ENCODE peak calls at places on chromosome 20, in nine cellular contexts. L is EH; N is A172; Q is upper lobe of right lung; Y is activated CD8-positive, alpha-beta memory T cell treated with anti-CD3 and anti-CD28 coated beads, Interleukin-2, amount 50 U/mL, for 4 hours; R is left colon; K is activated T-helper 1 cell treated with anti-CD3 and anti-CD28 coated beads, Interleukin-2, amount 50 U/mL, for 16 hours; Z is endothelial cell; D is right lobe of liver. U is an unnamed sample.

GRCh38 chr20:53883098-53883762 is 187.2 kb downstream of the BCAS1 start:
- DNase-seq in L (peak), N (peak), Q (no peak), Y (peak), R (no peak), K (no peak), Z (no peak), D (no peak), U (no peak)

GRCh38 chr20:63501818-63502670 is 3.2 kb upstream of the EEF1A2 start:
- DNase-seq in L (peak), N (no peak), Q (no peak), Y (no peak), R (no peak), K (no peak), Z (no peak), D (no peak), U (no peak)

GRCh38 chr20:11814276-11814675 is 103.4 kb upstream of the BTBD3 start:
- DNase-seq in L (peak), N (peak), Q (no peak), Y (no peak), R (no peak), K (no peak), Z (no peak), D (no peak), U (no peak)

GRCh38 chr20:46681032-46681854 is 8.0 kb downstream of the TP53RK start:
- DNase-seq in L (peak), N (peak), Q (no peak), Y (peak), R (peak), K (peak), Z (peak), D (peak), U (peak)

GRCh38 chr20:63321148-63321831 is 28.3 kb downstream of the COL20A1 start:
- DNase-seq in L (peak), N (peak), Q (peak), Y (peak), R (no peak), K (no peak), Z (no peak), D (peak), U (no peak)

GRCh38 chr20:51380401-51381385 is 161.8 kb downstream of the NFATC2 start:
- DNase-seq in L (no peak), N (no peak), Q (peak), Y (no peak), R (no peak), K (no peak), Z (no peak), D (no peak), U (no peak)

GRCh38 chr20:3798908-3799248 is 2.8 kb downstream of the CDC25B start:
- DNase-seq in L (no peak), N (no peak), Q (no peak), Y (no peak), R (no peak), K (no peak), Z (no peak), D (no peak), U (no peak)

GRCh38 chr20:3461911-3462677 is 8.7 kb upstream of the ATRN start:
- DNase-seq in L (peak), N (no peak), Q (no peak), Y (no peak), R (no peak), K (no peak), Z (no peak), D (no peak), U (no peak)

GRCh38 chr20:2143594-2143993 is 42.0 kb downstream of the STK35 start:
- DNase-seq in L (no peak), N (no peak), Q (no peak), Y (no peak), R (no peak), K (no peak), Z (no peak), D (no peak), U (no peak)

GRCh38 chr20:38441916-38442315 is 6.8 kb upstream of the SNHG17 start:
- DNase-seq in L (no peak), N (no peak), Q (no peak), Y (no peak), R (no peak), K (no peak), Z (no peak), D (no peak), U (no peak)

GRCh38 chr20:54291339-54292060 is 83.6 kb downstream of the PFDN4 start:
- DNase-seq in L (no peak), N (no peak), Q (no peak), Y (no peak), R (no peak), K (no peak), Z (no peak), D (no peak), U (no peak)

GRCh38 chr20:52103469-52103910 is 88.1 kb downstream of the ZFP64 start:
- DNase-seq in L (peak), N (no peak), Q (peak), Y (no peak), R (peak), K (no peak), Z (peak), D (no peak), U (no peak)

GRCh38 chr20:48823960-48824497 is 3.8 kb downstream of the PREX1 start:
- DNase-seq in L (peak), N (peak), Q (no peak), Y (peak), R (no peak), K (no peak), Z (no peak), D (no peak), U (peak)

GRCh38 chr20:57998981-57999464 is 229.4 kb downstream of the ANKRD60 start:
- DNase-seq in L (no peak), N (no peak), Q (no peak), Y (no peak), R (no peak), K (no peak), Z (no peak), D (no peak), U (no peak)

GRCh38 chr20:53284141-53285055 is 309.2 kb downstream of the ZNF217 start:
- DNase-seq in L (no peak), N (no peak), Q (no peak), Y (no peak), R (no peak), K (no peak), Z (no peak), D (no peak), U (no peak)

GRCh38 chr20:45459606-45460005 is 9.9 kb upstream of the WFDC2 start:
- DNase-seq in L (no peak), N (no peak), Q (no peak), Y (no peak), R (no peak), K (no peak), Z (no peak), D (no peak), U (no peak)

GRCh38 chr20:31684153-31685003 is 38.3 kb downstream of the BCL2L1 start:
- DNase-seq in L (no peak), N (no peak), Q (no peak), Y (no peak), R (no peak), K (no peak), Z (no peak), D (no peak), U (no peak)

GRCh38 chr20:35129647-35130069 is 17.5 kb downstream of the EDEM2 start:
- DNase-seq in L (peak), N (peak), Q (no peak), Y (no peak), R (no peak), K (no peak), Z (no peak), D (no peak), U (no peak)

GRCh38 chr20:56380375-56380774 is 11.6 kb downstream of the AURKA start:
- DNase-seq in L (peak), N (peak), Q (no peak), Y (no peak), R (no peak), K (no peak), Z (no peak), D (no peak), U (no peak)

GRCh38 chr20:8854566-8854965 is 214.3 kb upstream of the PLCB4 start:
- DNase-seq in L (peak), N (peak), Q (peak), Y (no peak), R (no peak), K (no peak), Z (peak), D (peak), U (no peak)

GRCh38 chr20:10842116-10842515 is 168.3 kb upstream of the JAG1 start:
- DNase-seq in L (peak), N (peak), Q (no peak), Y (no peak), R (no peak), K (no peak), Z (no peak), D (no peak), U (no peak)

GRCh38 chr20:20761302-20761701 is 48.9 kb upstream of the RALGAPA2 start:
- DNase-seq in L (no peak), N (no peak), Q (no peak), Y (no peak), R (no peak), K (no peak), Z (peak), D (peak), U (no peak)

GRCh38 chr20:49029203-49029602 is 16.9 kb upstream of the CSE1L start:
- DNase-seq in L (peak), N (no peak), Q (no peak), Y (no peak), R (no peak), K (no peak), Z (no peak), D (no peak), U (no peak)

GRCh38 chr20:1184638-1185315 is at the start of gene TMEM74B:
- DNase-seq in L (no peak), N (no peak), Q (no peak), Y (no peak), R (peak), K (no peak), Z (peak), D (no peak), U (no peak)

GRCh38 chr20:20368414-20369352 is 779 bp downstream of the INSM1 start:
- DNase-seq in L (no peak), N (no peak), Q (no peak), Y (no peak), R (peak), K (no peak), Z (peak), D (no peak), U (no peak)

GRCh38 chr20:9555781-9556180 is 41.4 kb downstream of the LAMP5 start:
- DNase-seq in L (no peak), N (peak), Q (no peak), Y (no peak), R (no peak), K (no peak), Z (no peak), D (no peak), U (no peak)

GRCh38 chr20:50267041-50267865 is 76.6 kb downstream of the CEBPB start:
- DNase-seq in L (peak), N (no peak), Q (peak), Y (no peak), R (peak), K (no peak), Z (no peak), D (no peak), U (no peak)

GRCh38 chr20:36259177-36259835 is 23.0 kb downstream of the AAR2 start:
- DNase-seq in L (no peak), N (no peak), Q (no peak), Y (no peak), R (no peak), K (no peak), Z (no peak), D (no peak), U (no peak)

GRCh38 chr20:4684837-4685413 is 36.8 kb upstream of the PRND start:
- DNase-seq in L (peak), N (peak), Q (no peak), Y (no peak), R (no peak), K (no peak), Z (no peak), D (no peak), U (no peak)

GRCh38 chr20:41392295-41392694 is 25.7 kb upstream of the EMILIN3 start:
- DNase-seq in L (peak), N (no peak), Q (no peak), Y (no peak), R (no peak), K (no peak), Z (no peak), D (no peak), U (no peak)

GRCh38 chr20:36585410-36586125 is 12.2 kb downstream of the TGIF2 start:
- DNase-seq in L (peak), N (peak), Q (no peak), Y (no peak), R (no peak), K (no peak), Z (no peak), D (no peak), U (no peak)

GRCh38 chr20:21324126-21324525 is 21.0 kb downstream of the XRN2 start:
- DNase-seq in L (peak), N (no peak), Q (no peak), Y (no peak), R (no peak), K (no peak), Z (no peak), D (no peak), U (no peak)

GRCh38 chr20:55581519-55581918 is 423.8 kb downstream of the CBLN4 start:
- DNase-seq in L (no peak), N (no peak), Q (no peak), Y (no peak), R (no peak), K (no peak), Z (no peak), D (no peak), U (no peak)

GRCh38 chr20:52852695-52853094 is 119.5 kb upstream of the TSHZ2 start:
- DNase-seq in L (no peak), N (no peak), Q (no peak), Y (no peak), R (no peak), K (no peak), Z (no peak), D (no peak), U (no peak)